ENCODE peak calls at places on chromosomes 12 and 14, in ten cellular contexts. One of them, this sample, is unnamed.
A peak's percentile ranks its signal among the peaks of the same experiment; 100 is the strongest.

GRCh38 chr12:47534695-47535094 is 171.1 kb downstream of the RPAP3 start:
- DNase-seq in A549: no peak
- DNase-seq in MCF 10A: peak; percentile 37
- DNase-seq in Peyer's patch: no peak
- DNase-seq in prostate gland: no peak
- DNase-seq in AG04450: no peak
- DNase-seq in dorsolateral prefrontal cortex: no peak
- DNase-seq in cardiac muscle cell: peak; percentile 33
- DNase-seq in pancreas: no peak
- DNase-seq in progenitor cell of endocrine pancreas: no peak
- DNase-seq in this sample: no peak

GRCh38 chr12:121061831-121062230 is 22.8 kb upstream of the OASL start:
- DNase-seq in A549: peak; percentile 33
- DNase-seq in MCF 10A: peak; percentile 25
- DNase-seq in Peyer's patch: no peak
- DNase-seq in prostate gland: no peak
- DNase-seq in AG04450: no peak
- DNase-seq in dorsolateral prefrontal cortex: no peak
- DNase-seq in cardiac muscle cell: no peak
- DNase-seq in pancreas: no peak
- DNase-seq in progenitor cell of endocrine pancreas: no peak
- DNase-seq in this sample: no peak

GRCh38 chr12:50222275-50222783 is 55.2 kb upstream of the CERS5 start:
- DNase-seq in A549: peak; percentile 73
- DNase-seq in MCF 10A: peak; percentile 85
- DNase-seq in Peyer's patch: no peak
- DNase-seq in prostate gland: peak; percentile 57
- DNase-seq in AG04450: peak; percentile 89
- DNase-seq in dorsolateral prefrontal cortex: no peak
- DNase-seq in cardiac muscle cell: peak; percentile 67
- DNase-seq in pancreas: no peak
- DNase-seq in progenitor cell of endocrine pancreas: no peak
- DNase-seq in this sample: no peak

GRCh38 chr12:114903394-114903748 is 219.4 kb upstream of the TBX3 start:
- DNase-seq in A549: no peak
- DNase-seq in MCF 10A: no peak
- DNase-seq in Peyer's patch: no peak
- DNase-seq in prostate gland: no peak
- DNase-seq in AG04450: no peak
- DNase-seq in dorsolateral prefrontal cortex: no peak
- DNase-seq in cardiac muscle cell: no peak
- DNase-seq in pancreas: no peak
- DNase-seq in progenitor cell of endocrine pancreas: no peak
- DNase-seq in this sample: no peak

GRCh38 chr12:62466018-62466595 is 519 bp upstream of the MON2 start:
- DNase-seq in A549: peak; percentile 19
- DNase-seq in MCF 10A: peak; percentile 34
- DNase-seq in Peyer's patch: no peak
- DNase-seq in prostate gland: peak; percentile 30
- DNase-seq in AG04450: no peak
- DNase-seq in dorsolateral prefrontal cortex: no peak
- DNase-seq in cardiac muscle cell: peak; percentile 31
- DNase-seq in pancreas: peak; percentile 31
- DNase-seq in progenitor cell of endocrine pancreas: no peak
- DNase-seq in this sample: no peak

GRCh38 chr12:77493311-77493710 is 337.4 kb upstream of the NAV3 start:
- DNase-seq in A549: no peak
- DNase-seq in MCF 10A: no peak
- DNase-seq in Peyer's patch: no peak
- DNase-seq in prostate gland: no peak
- DNase-seq in AG04450: no peak
- DNase-seq in dorsolateral prefrontal cortex: no peak
- DNase-seq in cardiac muscle cell: no peak
- DNase-seq in pancreas: no peak
- DNase-seq in progenitor cell of endocrine pancreas: no peak
- DNase-seq in this sample: no peak

GRCh38 chr14:21205678-21206581 is 50.1 kb upstream of the OR5AU1 start:
- DNase-seq in A549: no peak
- DNase-seq in MCF 10A: no peak
- DNase-seq in Peyer's patch: no peak
- DNase-seq in prostate gland: no peak
- DNase-seq in AG04450: no peak
- DNase-seq in dorsolateral prefrontal cortex: no peak
- DNase-seq in cardiac muscle cell: no peak
- DNase-seq in pancreas: no peak
- DNase-seq in progenitor cell of endocrine pancreas: no peak
- DNase-seq in this sample: no peak

GRCh38 chr12:78696267-78696666 is 168.3 kb upstream of the SYT1 start:
- DNase-seq in A549: no peak
- DNase-seq in MCF 10A: no peak
- DNase-seq in Peyer's patch: no peak
- DNase-seq in prostate gland: no peak
- DNase-seq in AG04450: no peak
- DNase-seq in dorsolateral prefrontal cortex: no peak
- DNase-seq in cardiac muscle cell: no peak
- DNase-seq in pancreas: no peak
- DNase-seq in progenitor cell of endocrine pancreas: no peak
- DNase-seq in this sample: no peak

GRCh38 chr14:92528486-92529100 is 15.0 kb downstream of the RIN3 start:
- DNase-seq in A549: no peak
- DNase-seq in MCF 10A: no peak
- DNase-seq in Peyer's patch: no peak
- DNase-seq in prostate gland: no peak
- DNase-seq in AG04450: no peak
- DNase-seq in dorsolateral prefrontal cortex: no peak
- DNase-seq in cardiac muscle cell: no peak
- DNase-seq in pancreas: no peak
- DNase-seq in progenitor cell of endocrine pancreas: no peak
- DNase-seq in this sample: no peak

GRCh38 chr14:92534863-92535654 is 21.5 kb downstream of the RIN3 start:
- DNase-seq in A549: no peak
- DNase-seq in MCF 10A: no peak
- DNase-seq in Peyer's patch: peak; percentile 39
- DNase-seq in prostate gland: no peak
- DNase-seq in AG04450: no peak
- DNase-seq in dorsolateral prefrontal cortex: no peak
- DNase-seq in cardiac muscle cell: no peak
- DNase-seq in pancreas: no peak
- DNase-seq in progenitor cell of endocrine pancreas: no peak
- DNase-seq in this sample: no peak

GRCh38 chr14:92529895-92530294 is 16.3 kb downstream of the RIN3 start:
- DNase-seq in A549: no peak
- DNase-seq in MCF 10A: no peak
- DNase-seq in Peyer's patch: no peak
- DNase-seq in prostate gland: no peak
- DNase-seq in AG04450: no peak
- DNase-seq in dorsolateral prefrontal cortex: no peak
- DNase-seq in cardiac muscle cell: no peak
- DNase-seq in pancreas: no peak
- DNase-seq in progenitor cell of endocrine pancreas: no peak
- DNase-seq in this sample: no peak

GRCh38 chr14:92531151-92531873 is 17.7 kb downstream of the RIN3 start:
- DNase-seq in A549: no peak
- DNase-seq in MCF 10A: no peak
- DNase-seq in Peyer's patch: no peak
- DNase-seq in prostate gland: no peak
- DNase-seq in AG04450: no peak
- DNase-seq in dorsolateral prefrontal cortex: no peak
- DNase-seq in cardiac muscle cell: no peak
- DNase-seq in pancreas: no peak
- DNase-seq in progenitor cell of endocrine pancreas: no peak
- DNase-seq in this sample: peak; percentile 93

DNA sequence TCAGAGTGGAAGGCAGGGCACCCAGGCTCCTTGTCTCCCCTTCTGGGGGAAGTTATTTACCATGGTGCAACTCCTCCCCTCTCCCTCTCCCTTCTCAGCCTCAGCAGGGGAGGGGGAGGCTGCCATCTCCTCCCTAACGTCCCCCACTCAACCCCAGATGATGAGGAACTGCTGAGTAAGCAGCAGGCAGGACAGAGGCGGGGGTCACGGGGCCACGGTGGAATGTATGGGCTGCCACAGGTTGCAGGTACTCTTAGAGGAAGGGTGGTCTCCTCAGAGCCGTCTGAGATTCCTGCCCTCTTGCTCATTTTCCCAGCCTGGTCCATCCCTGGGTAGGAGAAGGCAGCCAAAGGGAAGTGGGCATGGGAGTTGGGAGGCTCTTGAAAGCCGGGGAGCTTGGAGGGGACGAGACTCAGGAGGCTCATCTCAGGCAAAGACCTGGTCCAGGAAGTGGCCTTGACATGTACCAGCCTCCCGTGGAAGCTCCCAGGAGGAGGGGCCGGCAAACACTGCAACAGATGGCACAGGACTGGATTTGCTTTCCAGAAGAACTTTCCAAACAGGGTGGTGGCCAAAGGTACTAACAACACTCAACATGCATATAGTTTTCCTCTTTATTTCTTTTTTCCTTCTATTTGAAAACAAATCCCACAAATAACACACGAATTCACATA is 19.0 kb downstream of the RIN3 start:
- DNase-seq in A549: no peak
- DNase-seq in MCF 10A: no peak
- DNase-seq in Peyer's patch: no peak
- DNase-seq in prostate gland: no peak
- DNase-seq in AG04450: no peak
- DNase-seq in dorsolateral prefrontal cortex: no peak
- DNase-seq in cardiac muscle cell: no peak
- DNase-seq in pancreas: no peak
- DNase-seq in progenitor cell of endocrine pancreas: no peak
- DNase-seq in this sample: no peak
- TF ChIP-seq CTCF in A549: no peak
- TF ChIP-seq CTCF in MCF 10A: no peak
- TF ChIP-seq CTCF in Peyer's patch: no peak
- TF ChIP-seq CTCF in prostate gland: no peak
- TF ChIP-seq CTCF in AG04450: no peak
- TF ChIP-seq CTCF in dorsolateral prefrontal cortex: no peak
- TF ChIP-seq CTCF in cardiac muscle cell: no peak
- TF ChIP-seq CTCF in pancreas: no peak
- TF ChIP-seq CTCF in progenitor cell of endocrine pancreas: no peak
- TF ChIP-seq CTCF in this sample: no peak

GRCh38 chr12:54358945-54359761 is 5.1 kb downstream of the GPR84 start:
- DNase-seq in A549: peak; percentile 100
- DNase-seq in MCF 10A: peak; percentile 99
- DNase-seq in Peyer's patch: peak; percentile 92
- DNase-seq in prostate gland: peak; percentile 96
- DNase-seq in AG04450: peak; percentile 99
- DNase-seq in dorsolateral prefrontal cortex: peak; percentile 92
- DNase-seq in cardiac muscle cell: peak; percentile 99
- DNase-seq in pancreas: peak; percentile 97
- DNase-seq in progenitor cell of endocrine pancreas: peak; percentile 87
- DNase-seq in this sample: peak; percentile 98

GRCh38 chr12:54358620-54358944 is 5.7 kb downstream of the GPR84 start:
- DNase-seq in A549: no peak
- DNase-seq in MCF 10A: no peak
- DNase-seq in Peyer's patch: no peak
- DNase-seq in prostate gland: no peak
- DNase-seq in AG04450: no peak
- DNase-seq in dorsolateral prefrontal cortex: no peak
- DNase-seq in cardiac muscle cell: no peak
- DNase-seq in pancreas: no peak
- DNase-seq in progenitor cell of endocrine pancreas: no peak
- DNase-seq in this sample: no peak

GRCh38 chr12:54356951-54357356 is 7.3 kb downstream of the GPR84 start:
- DNase-seq in A549: no peak
- DNase-seq in MCF 10A: no peak
- DNase-seq in Peyer's patch: no peak
- DNase-seq in prostate gland: no peak
- DNase-seq in AG04450: no peak
- DNase-seq in dorsolateral prefrontal cortex: no peak
- DNase-seq in cardiac muscle cell: no peak
- DNase-seq in pancreas: no peak
- DNase-seq in progenitor cell of endocrine pancreas: no peak
- DNase-seq in this sample: no peak

GRCh38 chr12:54356228-54356627 is 8.1 kb downstream of the GPR84 start:
- DNase-seq in A549: no peak
- DNase-seq in MCF 10A: no peak
- DNase-seq in Peyer's patch: no peak
- DNase-seq in prostate gland: peak; percentile 50
- DNase-seq in AG04450: no peak
- DNase-seq in dorsolateral prefrontal cortex: no peak
- DNase-seq in cardiac muscle cell: no peak
- DNase-seq in pancreas: no peak
- DNase-seq in progenitor cell of endocrine pancreas: no peak
- DNase-seq in this sample: no peak

DNA sequence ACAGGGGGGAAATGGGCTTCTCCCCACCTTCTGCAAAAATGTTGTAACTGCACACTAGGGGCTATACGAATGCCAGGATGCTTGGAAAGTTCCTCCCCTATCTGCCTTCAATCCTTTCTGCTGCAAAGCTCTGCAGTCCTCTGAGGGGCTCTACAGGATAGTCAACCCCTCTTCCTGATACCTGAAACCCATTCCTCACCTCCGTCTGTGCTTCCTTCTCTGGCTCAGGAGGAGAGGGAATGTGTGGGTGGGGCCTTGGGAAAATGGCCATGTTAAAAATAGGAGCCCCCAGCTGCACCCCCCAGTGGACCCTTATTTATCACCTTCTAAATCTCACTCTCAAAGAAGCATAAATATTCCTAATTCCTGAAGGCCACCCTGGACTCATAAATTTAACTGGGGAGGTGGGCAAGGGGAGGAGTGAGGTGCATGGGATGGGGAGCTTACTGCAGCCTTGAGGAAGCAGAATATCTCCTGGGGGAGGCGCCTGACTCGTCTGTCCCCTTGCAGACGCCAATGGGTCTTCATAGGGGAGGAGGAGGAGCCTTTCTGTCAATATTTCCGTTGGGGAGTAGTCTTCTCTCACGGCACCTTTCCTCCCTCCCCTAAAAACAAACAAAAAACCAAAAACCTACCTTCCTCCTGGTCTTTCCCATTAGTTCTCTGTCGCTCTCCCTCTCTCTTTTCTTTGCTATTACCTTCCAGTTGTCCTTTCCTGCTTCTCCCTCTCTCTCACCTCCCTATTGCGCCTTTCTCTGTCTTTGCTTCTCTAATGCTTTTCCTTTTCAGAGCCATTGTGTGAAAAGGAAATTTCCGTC is 6.3 kb downstream of the GPR84 start:
- DNase-seq in A549: no peak
- DNase-seq in MCF 10A: no peak
- DNase-seq in Peyer's patch: no peak
- DNase-seq in prostate gland: no peak
- DNase-seq in AG04450: no peak
- DNase-seq in dorsolateral prefrontal cortex: no peak
- DNase-seq in cardiac muscle cell: no peak
- DNase-seq in pancreas: no peak
- DNase-seq in progenitor cell of endocrine pancreas: no peak
- DNase-seq in this sample: no peak
- TF ChIP-seq CTCF in A549: no peak
- TF ChIP-seq CTCF in MCF 10A: no peak
- TF ChIP-seq CTCF in Peyer's patch: no peak
- TF ChIP-seq CTCF in prostate gland: no peak
- TF ChIP-seq CTCF in AG04450: no peak
- TF ChIP-seq CTCF in dorsolateral prefrontal cortex: no peak
- TF ChIP-seq CTCF in cardiac muscle cell: no peak
- TF ChIP-seq CTCF in pancreas: no peak
- TF ChIP-seq CTCF in progenitor cell of endocrine pancreas: no peak
- TF ChIP-seq CTCF in this sample: no peak

GRCh38 chr12:88156075-88156654 is 14.1 kb downstream of the TMTC3 start:
- DNase-seq in A549: no peak
- DNase-seq in MCF 10A: no peak
- DNase-seq in Peyer's patch: no peak
- DNase-seq in prostate gland: no peak
- DNase-seq in AG04450: no peak
- DNase-seq in dorsolateral prefrontal cortex: no peak
- DNase-seq in cardiac muscle cell: no peak
- DNase-seq in pancreas: no peak
- DNase-seq in progenitor cell of endocrine pancreas: no peak
- DNase-seq in this sample: no peak

GRCh38 chr12:88150063-88150462 is 8.0 kb downstream of the TMTC3 start:
- DNase-seq in A549: no peak
- DNase-seq in MCF 10A: no peak
- DNase-seq in Peyer's patch: no peak
- DNase-seq in prostate gland: no peak
- DNase-seq in AG04450: no peak
- DNase-seq in dorsolateral prefrontal cortex: no peak
- DNase-seq in cardiac muscle cell: no peak
- DNase-seq in pancreas: no peak
- DNase-seq in progenitor cell of endocrine pancreas: no peak
- DNase-seq in this sample: no peak

DNA sequence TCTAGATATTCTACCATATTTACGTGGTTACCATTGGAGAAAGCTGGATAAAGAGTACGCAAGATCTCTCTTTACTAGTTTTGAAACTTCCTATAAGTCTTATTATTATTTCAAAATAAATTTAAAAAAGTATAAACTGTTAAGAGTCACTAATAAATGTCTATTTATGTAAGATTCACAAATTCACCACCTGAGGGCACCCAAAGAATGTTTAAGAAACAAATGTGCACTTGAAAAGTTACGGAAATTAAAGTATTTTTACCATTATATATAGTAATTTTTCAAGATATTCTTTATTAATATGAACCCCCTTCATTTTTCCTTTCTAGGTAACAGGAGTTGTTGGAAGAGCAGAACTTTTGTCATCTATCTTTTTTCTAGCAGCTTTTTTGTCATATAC is 11.9 kb downstream of the TMTC3 start:
- DNase-seq in A549: peak; percentile 55
- DNase-seq in MCF 10A: peak; percentile 46
- DNase-seq in Peyer's patch: no peak
- DNase-seq in prostate gland: no peak
- DNase-seq in AG04450: peak; percentile 20
- DNase-seq in dorsolateral prefrontal cortex: no peak
- DNase-seq in cardiac muscle cell: peak; percentile 23
- DNase-seq in pancreas: no peak
- DNase-seq in progenitor cell of endocrine pancreas: no peak
- DNase-seq in this sample: no peak
- TF ChIP-seq CTCF in A549: peak; percentile 73
- TF ChIP-seq CTCF in MCF 10A: peak; percentile 50
- TF ChIP-seq CTCF in Peyer's patch: no peak
- TF ChIP-seq CTCF in prostate gland: peak; percentile 40
- TF ChIP-seq CTCF in AG04450: peak; percentile 41
- TF ChIP-seq CTCF in dorsolateral prefrontal cortex: no peak
- TF ChIP-seq CTCF in cardiac muscle cell: peak; percentile 38
- TF ChIP-seq CTCF in pancreas: no peak
- TF ChIP-seq CTCF in progenitor cell of endocrine pancreas: peak; percentile 65
- TF ChIP-seq CTCF in this sample: peak; percentile 12

DNA sequence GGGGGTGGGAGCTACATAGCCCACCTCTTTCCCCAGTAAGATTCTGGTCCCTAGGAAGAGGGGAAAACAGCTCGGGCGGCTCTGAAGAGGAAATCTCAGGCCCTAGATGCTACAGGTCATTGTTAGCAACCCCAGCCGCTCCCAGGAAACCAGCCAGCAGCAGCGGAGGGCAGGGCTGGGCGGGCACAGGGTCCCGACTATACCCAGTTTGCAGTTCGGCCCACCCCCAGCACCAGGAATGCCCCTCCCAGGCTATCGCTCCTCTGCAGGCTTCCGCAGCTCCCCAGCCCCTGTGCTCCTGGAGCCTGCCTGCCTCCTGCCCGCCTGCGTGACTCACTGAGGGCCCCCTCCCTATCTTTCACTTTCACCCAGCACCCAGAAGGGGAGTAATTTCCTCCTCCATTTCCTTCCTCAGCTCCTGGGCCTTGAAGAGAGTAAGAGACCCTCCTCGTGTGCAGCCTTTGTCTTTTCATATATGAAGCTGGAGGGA is 27.2 kb upstream of the PNMA1 start:
- DNase-seq in A549: peak; percentile 61
- DNase-seq in MCF 10A: peak; percentile 84
- DNase-seq in Peyer's patch: peak; percentile 87
- DNase-seq in prostate gland: no peak
- DNase-seq in AG04450: no peak
- DNase-seq in dorsolateral prefrontal cortex: no peak
- DNase-seq in cardiac muscle cell: no peak
- DNase-seq in pancreas: no peak
- DNase-seq in progenitor cell of endocrine pancreas: no peak
- DNase-seq in this sample: peak; percentile 77
- TF ChIP-seq CTCF in A549: no peak
- TF ChIP-seq CTCF in MCF 10A: no peak
- TF ChIP-seq CTCF in Peyer's patch: no peak
- TF ChIP-seq CTCF in prostate gland: peak; percentile 12
- TF ChIP-seq CTCF in AG04450: no peak
- TF ChIP-seq CTCF in dorsolateral prefrontal cortex: no peak
- TF ChIP-seq CTCF in cardiac muscle cell: no peak
- TF ChIP-seq CTCF in pancreas: no peak
- TF ChIP-seq CTCF in progenitor cell of endocrine pancreas: no peak
- TF ChIP-seq CTCF in this sample: no peak